ENCODE peak calls at places on chromosomes 12 and 14, in seven cellular contexts. U is mesenchymal stem cell, V is mesendoderm, S is IMR-90, J is H1, O is H9, N is trophoblast cell. M is an unnamed sample.

GRCh38 chr14:53537421-53538315 is 384.5 kb upstream of the DDHD1 start:
- DNase-seq in U (peak), O (no peak), S (peak), N (peak), J (no peak), V (peak), M (no peak)

GRCh38 chr12:124457287-124458219 is 109.9 kb downstream of the NCOR2 start:
- DNase-seq in N (peak), U (peak), J (no peak), S (peak), O (no peak), V (no peak), M (no peak)

GRCh38 chr12:112134731-112135130 is 9.4 kb downstream of the TRAFD1 start:
- DNase-seq in S (no peak), V (no peak), U (no peak), J (no peak), N (no peak), O (no peak), M (no peak)

GRCh38 chr12:119772431-119772830 is 104.5 kb downstream of the PRKAB1 start:
- DNase-seq in V (no peak), U (no peak), S (peak), N (peak), O (no peak), J (no peak), M (no peak)

GRCh38 chr14:58549358-58549757 is 88.4 kb upstream of the DACT1 start:
- DNase-seq in N (peak), J (no peak), S (peak), O (no peak), U (no peak), V (no peak), M (no peak)

GRCh38 chr14:76765461-76765931 is 4.2 kb downstream of the VASH1 start:
- DNase-seq in J (no peak), N (no peak), U (no peak), O (no peak), V (no peak), S (no peak), M (no peak)

GRCh38 chr12:78167510-78167909 is 336.8 kb downstream of the NAV3 start:
- DNase-seq in S (no peak), J (no peak), O (no peak), U (no peak), N (no peak), V (no peak), M (no peak)

GRCh38 chr12:52018448-52019122 is 11.8 kb downstream of the TAMALIN start:
- DNase-seq in S (no peak), N (no peak), U (no peak), O (no peak), V (no peak), J (no peak), M (no peak)

GRCh38 chr12:128069359-128069997 is 197.5 kb upstream of the TMEM132C start:
- DNase-seq in J (no peak), N (peak), V (peak), O (peak), S (peak), U (peak), M (peak)

GRCh38 chr12:25852792-25853191 is 105.7 kb upstream of the RASSF8 start:
- DNase-seq in V (no peak), O (no peak), U (peak), J (no peak), S (peak), N (no peak), M (no peak)

GRCh38 chr12:32755051-32755653 is 545 bp downstream of the YARS2 start:
- DNase-seq in S (peak), O (peak), N (peak), V (peak), J (peak), U (peak), M (peak)

GRCh38 chr12:109267361-109267760 is 41.7 kb downstream of the FOXN4 start:
- DNase-seq in S (no peak), U (no peak), V (no peak), J (no peak), O (no peak), N (no peak), M (no peak)

GRCh38 chr12:57632369-57632897 is 568 bp downstream of the B4GALNT1 start:
- DNase-seq in O (peak), N (peak), J (no peak), U (peak), V (peak), S (no peak), M (peak)

GRCh38 chr14:59754256-59754655 is 116.3 kb downstream of the RTN1 start:
- DNase-seq in O (no peak), N (no peak), V (peak), U (no peak), S (peak), J (no peak), M (no peak)

GRCh38 chr14:97580923-97581495 is 783.8 kb downstream of the VRK1 start:
- DNase-seq in O (peak), S (no peak), N (peak), V (peak), J (no peak), U (no peak), M (peak)

GRCh38 chr12:41277019-41277770 is 89.1 kb downstream of the PDZRN4 start:
- DNase-seq in U (peak), S (peak), O (no peak), N (peak), J (no peak), V (peak), M (peak)

GRCh38 chr14:50733479-50733878 is 65.4 kb upstream of the SAV1 start:
- DNase-seq in J (no peak), N (no peak), S (no peak), U (no peak), V (no peak), O (no peak), M (no peak)

GRCh38 chr14:24339284-24340151 is at the start of gene RIPK3:
- DNase-seq in S (no peak), N (no peak), J (no peak), U (peak), O (peak), V (no peak), M (no peak)

GRCh38 chr12:116303929-116304328 is 26.4 kb upstream of the MED13L start:
- DNase-seq in V (no peak), S (peak), O (no peak), N (peak), U (no peak), J (no peak), M (no peak)

GRCh38 chr12:66196806-66197205 is 7.8 kb downstream of the IRAK3 start:
- DNase-seq in J (no peak), O (no peak), U (no peak), N (no peak), V (no peak), S (no peak), M (no peak)

GRCh38 chr14:96055753-96056508 is 16.8 kb downstream of the C14orf132 start:
- DNase-seq in O (no peak), J (no peak), S (no peak), N (no peak), V (no peak), U (no peak), M (no peak)

GRCh38 chr12:110199360-110200123 is 75.4 kb downstream of the IFT81 start:
- DNase-seq in V (peak), J (peak), O (peak), S (peak), U (peak), N (no peak), M (no peak)

GRCh38 chr14:102891556-102891955 is 30.9 kb upstream of the AMN start:
- DNase-seq in O (no peak), J (no peak), N (no peak), U (peak), V (no peak), S (peak), M (no peak)

GRCh38 chr12:128524439-128524838 is 257.5 kb downstream of the TMEM132C start:
- DNase-seq in J (no peak), U (no peak), O (no peak), S (no peak), V (no peak), N (no peak), M (no peak)

GRCh38 chr12:6963016-6963731 is 7.3 kb downstream of the PHB2 start:
- DNase-seq in V (peak), U (no peak), S (no peak), O (peak), N (peak), J (no peak), M (no peak)

GRCh38 chr12:5437657-5438056 is 5.7 kb downstream of the NTF3 start:
- DNase-seq in S (no peak), O (no peak), J (no peak), U (no peak), N (no peak), V (no peak), M (no peak)

GRCh38 chr12:10179871-10180270 is 1.0 kb downstream of the TMEM52B start:
- DNase-seq in S (peak), V (peak), J (no peak), O (no peak), U (peak), N (peak), M (no peak)

GRCh38 chr12:115574831-115575230 is 702.7 kb downstream of the MED13L start:
- DNase-seq in O (no peak), N (no peak), V (no peak), S (no peak), U (no peak), J (no peak), M (no peak)

DNA sequence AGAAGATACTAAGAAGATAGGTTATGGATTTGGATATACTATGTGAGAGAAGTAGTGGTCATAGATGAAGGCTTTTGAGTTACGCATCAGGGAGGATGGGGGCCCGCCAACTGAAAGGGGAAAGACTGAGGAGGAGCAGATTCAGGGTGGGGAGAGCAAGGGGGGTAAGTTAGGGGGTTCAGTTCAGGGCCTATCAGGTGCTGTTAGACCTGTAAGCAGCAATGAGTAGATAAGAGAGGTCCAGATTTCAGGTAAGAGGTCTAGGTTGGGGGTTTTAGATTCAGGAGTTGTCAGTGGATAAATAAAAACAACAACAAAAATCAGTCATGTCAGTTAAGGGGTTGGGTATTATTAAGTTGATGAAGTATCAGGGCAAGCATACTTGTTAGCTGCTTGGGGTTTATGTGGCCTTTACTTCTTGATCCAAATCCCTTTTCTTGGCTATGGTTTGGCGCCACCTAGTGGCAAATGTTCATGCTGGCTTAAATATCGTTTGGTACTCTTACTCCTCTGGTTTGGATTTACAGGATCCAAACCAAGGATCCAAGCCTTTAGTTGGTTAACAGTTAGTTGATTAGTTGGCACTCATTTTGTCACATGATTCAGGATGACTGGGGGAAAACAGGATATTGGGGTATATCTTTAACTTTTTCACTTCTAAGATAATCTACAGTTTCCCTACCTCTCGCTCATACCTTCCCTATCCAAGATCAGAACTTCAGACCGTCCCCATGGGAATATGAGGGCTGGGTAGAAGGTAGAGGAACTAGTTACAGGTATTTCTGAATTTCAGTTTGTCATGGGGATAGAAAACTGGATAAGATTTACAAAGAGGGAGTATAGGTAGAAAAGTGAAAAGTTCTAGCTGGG is 65.1 kb downstream of the PCNX1 start:
- DNase-seq in N (peak), O (peak), J (no peak), V (peak), U (peak), S (peak), M (peak)
- H2BK5ac ChIP-seq in N (no peak), O (no peak), J (no peak), V (no peak), U (no peak), S (no peak), M (no peak)

GRCh38 chr12:67546718-67547117 is 101.8 kb upstream of the DYRK2 start:
- DNase-seq in J (no peak), O (no peak), U (no peak), V (no peak), N (no peak), S (no peak), M (no peak)
- H2BK5ac ChIP-seq in J (no peak), O (no peak), U (no peak), V (no peak), N (no peak), S (no peak), M (no peak)

GRCh38 chr12:102911320-102911719 is 5.7 kb downstream of the PAH start:
- DNase-seq in N (no peak), J (no peak), S (no peak), V (no peak), O (no peak), U (no peak), M (no peak)

GRCh38 chr12:102912258-102912657 is 4.8 kb downstream of the PAH start:
- DNase-seq in U (no peak), V (no peak), J (no peak), N (no peak), O (no peak), S (no peak), M (no peak)

GRCh38 chr12:102907918-102908317 is 9.1 kb downstream of the PAH start:
- DNase-seq in O (no peak), U (no peak), J (no peak), N (no peak), V (no peak), S (no peak), M (no peak)

GRCh38 chr12:102910792-102911191 is 6.3 kb downstream of the PAH start:
- DNase-seq in V (no peak), O (no peak), S (no peak), N (no peak), U (no peak), J (no peak), M (no peak)

GRCh38 chr12:102910137-102910536 is 6.9 kb downstream of the PAH start:
- DNase-seq in S (no peak), J (no peak), U (no peak), N (no peak), O (no peak), V (no peak), M (no peak)
- H2BK5ac ChIP-seq in S (no peak), J (no peak), U (no peak), N (no peak), O (no peak), V (no peak), M (no peak)

GRCh38 chr12:117897379-117898161 is 71.2 kb downstream of the KSR2 start:
- DNase-seq in O (no peak), V (no peak), U (no peak), S (no peak), N (no peak), J (no peak), M (no peak)
- H2BK5ac ChIP-seq in O (no peak), V (no peak), U (no peak), S (no peak), N (no peak), J (no peak), M (no peak)

GRCh38 chr12:73531752-73532151 is 1005.9 kb upstream of the ATXN7L3B start:
- DNase-seq in J (no peak), O (no peak), N (no peak), S (no peak), U (peak), V (no peak), M (no peak)

GRCh38 chr12:73529231-73529630 is 1008.4 kb upstream of the ATXN7L3B start:
- DNase-seq in O (no peak), V (no peak), S (no peak), U (no peak), N (no peak), J (no peak), M (no peak)

GRCh38 chr12:73529954-73530353 is 1007.7 kb upstream of the ATXN7L3B start:
- DNase-seq in J (no peak), N (no peak), V (no peak), O (no peak), U (no peak), S (no peak), M (no peak)
- H2BK5ac ChIP-seq in J (no peak), N (no peak), V (no peak), O (no peak), U (no peak), S (no peak), M (no peak)

GRCh38 chr14:105483300-105484068 is 3.2 kb upstream of the CRIP1 start:
- DNase-seq in V (no peak), U (no peak), J (no peak), O (no peak), S (no peak), N (no peak), M (no peak)
- H2BK5ac ChIP-seq in V (no peak), U (no peak), J (no peak), O (no peak), S (no peak), N (no peak), M (peak)

GRCh38 chr14:92121207-92121669 is 268 bp downstream of the NDUFB1 start:
- DNase-seq in V (no peak), S (peak), J (no peak), N (peak), U (peak), O (no peak), M (peak)
- H2BK5ac ChIP-seq in V (peak), S (peak), J (peak), N (peak), U (no peak), O (no peak), M (peak)

GRCh38 chr12:132487311-132487741 is 2.6 kb upstream of the FBRSL1 start:
- DNase-seq in U (no peak), J (no peak), S (no peak), O (no peak), V (no peak), N (no peak), M (no peak)

GRCh38 chr12:132485619-132486018 is 4.3 kb upstream of the FBRSL1 start:
- DNase-seq in S (no peak), U (no peak), O (no peak), N (no peak), V (no peak), J (no peak), M (no peak)

GRCh38 chr12:132484891-132485441 is 5.0 kb upstream of the FBRSL1 start:
- DNase-seq in J (no peak), N (no peak), S (no peak), V (no peak), U (no peak), O (no peak), M (no peak)

GRCh38 chr12:132486576-132486975 is 3.4 kb upstream of the FBRSL1 start:
- DNase-seq in U (no peak), J (no peak), S (no peak), O (no peak), N (no peak), V (no peak), M (no peak)

DNA sequence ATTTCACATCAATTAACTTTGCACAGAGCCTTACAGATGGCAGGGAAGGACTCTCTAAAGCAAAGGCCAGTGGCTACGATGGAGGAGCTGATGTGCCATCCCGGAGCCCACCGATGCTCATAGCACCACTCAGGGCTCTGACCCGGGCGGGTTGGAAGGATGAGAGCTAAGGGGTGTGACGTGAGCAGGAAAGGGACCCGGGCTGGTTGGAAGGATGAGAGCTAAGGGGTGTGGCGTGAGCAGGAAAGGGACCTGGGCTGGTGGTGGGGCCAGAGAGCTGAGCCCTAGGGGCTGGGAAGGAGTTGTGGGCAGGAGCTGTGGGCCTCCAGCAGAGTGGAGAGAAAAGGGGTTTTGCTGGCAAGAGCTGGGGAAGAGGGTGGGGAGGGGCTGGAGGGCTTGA is 3.8 kb upstream of the FBRSL1 start:
- DNase-seq in S (no peak), J (no peak), O (no peak), V (no peak), U (no peak), N (no peak), M (no peak)
- H2BK5ac ChIP-seq in S (no peak), J (no peak), O (no peak), V (no peak), U (no peak), N (no peak), M (no peak)

GRCh38 chr14:92971601-92972180 is 48.7 kb downstream of the CHGA start:
- DNase-seq in U (no peak), N (no peak), S (no peak), O (no peak), J (no peak), V (no peak), M (no peak)
- H2BK5ac ChIP-seq in U (no peak), N (no peak), S (no peak), O (no peak), J (no peak), V (no peak), M (no peak)

DNA sequence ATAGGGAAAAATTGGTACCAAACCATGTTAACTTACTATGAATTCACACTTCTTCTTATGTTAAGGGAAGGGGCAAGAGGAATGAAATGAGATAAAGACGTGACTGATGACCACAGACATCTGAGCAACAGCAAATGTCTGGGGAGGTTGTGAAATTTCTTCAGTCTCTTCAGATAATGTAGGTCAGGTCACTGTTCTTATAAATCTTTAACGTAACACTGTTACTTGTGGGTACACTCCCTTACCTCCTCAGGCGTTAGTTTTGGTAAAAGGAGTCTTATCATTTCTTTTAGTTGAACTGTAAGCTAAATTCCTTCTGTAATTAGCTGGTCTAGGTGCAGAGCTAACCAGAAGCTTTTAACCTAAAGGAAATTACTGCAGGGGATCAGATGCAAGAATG is 405.0 kb upstream of the LRFN5 start:
- DNase-seq in V (peak), N (no peak), O (no peak), S (no peak), U (peak), J (no peak), M (no peak)
- H2BK5ac ChIP-seq in V (no peak), N (no peak), O (no peak), S (no peak), U (no peak), J (no peak), M (no peak)

M was measured in neuronal stem cell.